ENCODE peak calls at places on chromosomes 6 and 20, in six cellular contexts. One of them, this sample, is unnamed.

GRCh38 chr6:71410164-71410566 is 121.6 kb downstream of the OGFRL1 start:
- DNase-seq in cardiac muscle cell: no peak
- DNase-seq in psoas muscle: no peak
- DNase-seq in AG08396: no peak
- DNase-seq in NCI-H1436: no peak
- DNase-seq in ACHN: peak
- DNase-seq in this sample: peak

GRCh38 chr6:107075951-107076381 is 39.3 kb downstream of the BEND3 start:
- DNase-seq in psoas muscle: no peak
- DNase-seq in AG08396: peak
- DNase-seq in ACHN: no peak
- DNase-seq in cardiac muscle cell: peak
- DNase-seq in NCI-H1436: no peak
- DNase-seq in this sample: no peak

GRCh38 chr20:32418376-32418775 is 60.2 kb downstream of the ASXL1 start:
- DNase-seq in cardiac muscle cell: no peak
- DNase-seq in AG08396: no peak
- DNase-seq in ACHN: no peak
- DNase-seq in psoas muscle: no peak
- DNase-seq in NCI-H1436: no peak
- DNase-seq in this sample: no peak

GRCh38 chr6:75579951-75580350 is 21.7 kb upstream of the SENP6 start:
- DNase-seq in cardiac muscle cell: no peak
- DNase-seq in psoas muscle: no peak
- DNase-seq in ACHN: no peak
- DNase-seq in NCI-H1436: no peak
- DNase-seq in AG08396: no peak
- DNase-seq in this sample: no peak

GRCh38 chr6:20706293-20707165 is 172.3 kb downstream of the CDKAL1 start:
- DNase-seq in NCI-H1436: peak
- DNase-seq in ACHN: peak
- DNase-seq in AG08396: no peak
- DNase-seq in psoas muscle: no peak
- DNase-seq in cardiac muscle cell: no peak
- DNase-seq in this sample: no peak

GRCh38 chr6:83514877-83515466 is 2.6 kb downstream of the PRSS35 start:
- DNase-seq in NCI-H1436: peak
- DNase-seq in psoas muscle: no peak
- DNase-seq in ACHN: peak
- DNase-seq in AG08396: peak
- DNase-seq in cardiac muscle cell: peak
- DNase-seq in this sample: peak

GRCh38 chr6:15796844-15797243 is 134.0 kb upstream of the DTNBP1 start:
- DNase-seq in NCI-H1436: no peak
- DNase-seq in AG08396: no peak
- DNase-seq in psoas muscle: no peak
- DNase-seq in ACHN: no peak
- DNase-seq in cardiac muscle cell: no peak
- DNase-seq in this sample: no peak

GRCh38 chr6:24883618-24884017 is 52.1 kb downstream of the RIPOR2 start:
- DNase-seq in NCI-H1436: no peak
- DNase-seq in psoas muscle: no peak
- DNase-seq in ACHN: no peak
- DNase-seq in AG08396: peak
- DNase-seq in cardiac muscle cell: peak
- DNase-seq in this sample: no peak

GRCh38 chr6:122165014-122165413 is 234.4 kb upstream of the HSF2 start:
- DNase-seq in NCI-H1436: no peak
- DNase-seq in psoas muscle: no peak
- DNase-seq in cardiac muscle cell: no peak
- DNase-seq in ACHN: no peak
- DNase-seq in AG08396: no peak
- DNase-seq in this sample: no peak

GRCh38 chr6:98842489-98843180 is 8.3 kb downstream of the POU3F2 start:
- DNase-seq in cardiac muscle cell: no peak
- DNase-seq in ACHN: no peak
- DNase-seq in psoas muscle: no peak
- DNase-seq in AG08396: no peak
- DNase-seq in NCI-H1436: no peak
- DNase-seq in this sample: no peak

GRCh38 chr6:150008588-150008987 is 16.7 kb downstream of the RAET1L start:
- DNase-seq in NCI-H1436: no peak
- DNase-seq in AG08396: peak
- DNase-seq in psoas muscle: no peak
- DNase-seq in ACHN: no peak
- DNase-seq in cardiac muscle cell: no peak
- DNase-seq in this sample: no peak

GRCh38 chr20:38290829-38291581 is 13.0 kb upstream of the BPI start:
- DNase-seq in cardiac muscle cell: peak
- DNase-seq in psoas muscle: peak
- DNase-seq in ACHN: peak
- DNase-seq in NCI-H1436: no peak
- DNase-seq in AG08396: peak
- DNase-seq in this sample: no peak

GRCh38 chr6:119174879-119175817 is 96.7 kb upstream of the FAM184A start:
- DNase-seq in cardiac muscle cell: peak
- DNase-seq in AG08396: no peak
- DNase-seq in psoas muscle: no peak
- DNase-seq in NCI-H1436: no peak
- DNase-seq in ACHN: no peak
- DNase-seq in this sample: no peak

GRCh38 chr6:149938571-149939462 is 3.0 kb upstream of the ULBP2 start:
- DNase-seq in AG08396: no peak
- DNase-seq in psoas muscle: no peak
- DNase-seq in NCI-H1436: no peak
- DNase-seq in cardiac muscle cell: no peak
- DNase-seq in ACHN: peak
- DNase-seq in this sample: peak